ENCODE peak calls at places on chromosomes 4 and X, in four cellular contexts. Z is gastrocnemius medialis; G is H9; M is activated T-helper 2 cell treated with anti-CD3 and anti-CD28 coated beads, Interferon-gamma antibody, Interleukin-2, Interleukin-4, amounts not matched to agents 10 μg/mL and 5 μg/mL and 100 μg/mL, durations not matched to agents 14 hours and 24 hours and 36 hours. V is an unnamed sample.
A peak's percentile ranks its signal among the peaks of the same experiment; 100 is the strongest.

GRCh38 chr4:150150545-150151156 is 72.4 kb downstream of the DCLK2 start:
- DNase-seq in Z (no peak), G (no peak), M (no peak), V (peak; percentile 48)

GRCh38 chr4:140099993-140100392 is 54.0 kb downstream of the MAML3 start:
- DNase-seq in Z (peak; percentile 16), G (no peak), M (no peak), V (peak; percentile 63)

GRCh38 chr4:10593130-10593529 is 91.4 kb downstream of the CLNK start:
- DNase-seq in Z (no peak), G (peak; percentile 68), M (no peak), V (no peak)

GRCh38 chr4:3331511-3332394 is 38.9 kb downstream of the RGS12 start:
- DNase-seq in Z (no peak), G (no peak), M (no peak), V (peak; percentile 44)

GRCh38 chr4:10747186-10747585 is 62.6 kb upstream of the CLNK start:
- DNase-seq in Z (no peak), G (no peak), M (no peak), V (no peak)

GRCh38 chrX:53089224-53089842 is 4.6 kb upstream of the KANTR start:
- DNase-seq in Z (no peak), G (no peak), M (no peak), V (no peak)

GRCh38 chrX:12138366-12139313 is at the start of gene FRMPD4:
- DNase-seq in Z (no peak), G (peak; percentile 67), M (no peak), V (no peak)

GRCh38 chr4:68963389-68963788 is 11.8 kb upstream of the UGT2A3 start:
- DNase-seq in Z (no peak), G (no peak), M (no peak), V (no peak)

GRCh38 chr4:77699731-77700210 is 94.2 kb downstream of the CXCL13 start:
- DNase-seq in Z (no peak), G (peak; percentile 62), M (no peak), V (no peak)

GRCh38 chr4:99811850-99812249 is 4.8 kb upstream of the DAPP1 start:
- DNase-seq in Z (no peak), G (no peak), M (peak; percentile 21), V (no peak)

GRCh38 chrX:105323951-105324350 is 103.5 kb upstream of the TEX13A start:
- DNase-seq in Z (no peak), G (no peak), M (no peak), V (no peak)

GRCh38 chrX:7420712-7421111 is 272.8 kb upstream of the PUDP start:
- DNase-seq in Z (no peak), G (no peak), M (no peak), V (no peak)

GRCh38 chr4:180081072-180081471 is 2162.1 kb upstream of the TENM3 start:
- DNase-seq in Z (no peak), G (no peak), M (no peak), V (no peak)

GRCh38 chrX:150507251-150507856 is 61.1 kb upstream of the MTM1 start:
- DNase-seq in Z (no peak), G (peak; percentile 78), M (no peak), V (peak; percentile 53)

GRCh38 chrX:1599791-1600405 is 8.5 kb downstream of the AKAP17A start:
- DNase-seq in Z (no peak), G (no peak), M (no peak), V (no peak)

GRCh38 chr4:108360857-108361820 is 192.4 kb upstream of the LEF1 start:
- DNase-seq in Z (no peak), G (peak; percentile 47), M (no peak), V (no peak)

V was measured in Right ventricle myocardium superior.